ENCODE peak calls at places on chromosomes 4 and X, in nine cellular contexts. T, M, P, K, Y, C, R, S and U are unnamed samples.
A peak's percentile ranks its signal among the peaks of the same experiment; 100 is the strongest.

GRCh38 chrX:137041329-137041728 is 7.5 kb upstream of the GPR101 start:
- DNase-seq in M (no peak), P (no peak), S (no peak), Y (no peak), K (no peak), C (no peak), T (no peak), R (no peak), U (no peak)

GRCh38 chr4:56468097-56468422 is 643 bp downstream of the SRP72 start:
- DNase-seq in M (no peak), C (no peak), T (no peak), Y (no peak), S (peak; percentile 44), P (peak; percentile 68), R (no peak), K (peak; percentile 49), U (peak; percentile 32)

GRCh38 chr4:87979810-87980209 is 4.3 kb downstream of the SPP1 start:
- DNase-seq in M (no peak), Y (no peak), S (no peak), C (no peak), K (no peak), R (no peak), P (no peak), T (no peak), U (no peak)

GRCh38 chrX:31323658-31324057 is 251.8 kb upstream of the FTHL17 start:
- DNase-seq in R (no peak), P (no peak), M (no peak), Y (no peak), S (no peak), C (no peak), T (no peak), K (no peak), U (no peak)

GRCh38 chr4:114488301-114488982 is 110.2 kb upstream of the UGT8 start:
- DNase-seq in K (no peak), C (no peak), Y (no peak), T (no peak), M (no peak), P (no peak), S (no peak), R (no peak), U (no peak)

GRCh38 chrX:113741744-113742143 is 842.1 kb upstream of the HTR2C start:
- DNase-seq in K (no peak), S (peak; percentile 41), T (no peak), M (no peak), P (no peak), C (no peak), Y (no peak), R (no peak), U (no peak)

GRCh38 chrX:134741801-134742200 is 83.5 kb upstream of the PLAC1 start:
- DNase-seq in C (no peak), M (no peak), R (no peak), K (no peak), P (no peak), Y (no peak), T (no peak), S (no peak), U (no peak)

GRCh38 chrX:141904262-141904661 is 568 bp downstream of the MAGEC1 start:
- DNase-seq in R (no peak), K (no peak), Y (no peak), T (no peak), P (no peak), S (no peak), M (no peak), C (no peak), U (no peak)

GRCh38 chrX:100649550-100650356 is 5.8 kb downstream of the SRPX2 start:
- DNase-seq in T (peak; percentile 87), R (peak; percentile 76), K (no peak), S (peak; percentile 96), P (peak; percentile 78), Y (no peak), C (no peak), M (peak; percentile 60), U (peak; percentile 83)

GRCh38 chr4:1565598-1566295 is 118.4 kb downstream of the FAM53A start:
- DNase-seq in Y (no peak), P (no peak), T (peak; percentile 46), K (no peak), S (no peak), R (peak; percentile 57), M (no peak), C (no peak), U (no peak)